ENCODE peak calls at places on chromosomes 5 and 9, in ten cellular contexts. X, E, K, L, Q, P, C, M, Y and T are unnamed samples. For H3K9me3, the result is how much of the 10 kb centered on the place peaks cover.

GRCh38 chr9:89394412-89394811 is 76.1 kb downstream of the SECISBP2 start:
- DNase-seq in X (no peak), E (no peak), K (no peak), L (no peak), Q (no peak), P (no peak), C (no peak), M (no peak), Y (no peak), T (no peak)

GRCh38 chr9:129656795-129657390 is 8.6 kb upstream of the PRRX2 start:
- DNase-seq in X (no peak), E (no peak), K (no peak), L (no peak), Q (no peak), P (no peak), C (no peak), M (no peak), Y (no peak), T (no peak)

GRCh38 chr5:55176176-55176818 is 3.3 kb upstream of the CDC20B start:
- DNase-seq in X (peak), E (peak), K (peak), L (no peak), Q (no peak), P (peak), C (peak), M (peak), Y (no peak), T (peak)

GRCh38 chr9:87007711-87008360 is 60.5 kb upstream of the GAS1 start:
- DNase-seq in X (no peak), E (no peak), K (no peak), L (no peak), Q (no peak), P (no peak), C (no peak), M (no peak), Y (no peak), T (no peak)

GRCh38 chr9:5630038-5630507 is 1.2 kb downstream of the RIC1 start:
- DNase-seq in X (no peak), E (peak), K (no peak), L (no peak), Q (no peak), P (peak), C (no peak), M (no peak), Y (no peak), T (no peak)

GRCh38 chr5:101306391-101307137 is 403.5 kb upstream of the ST8SIA4 start:
- DNase-seq in X (no peak), E (no peak), K (no peak), L (no peak), Q (no peak), P (no peak), C (no peak), M (no peak), Y (no peak), T (no peak)

GRCh38 chr5:103435136-103435914 is 127.3 kb downstream of the NUDT12 start:
- DNase-seq in X (no peak), E (no peak), K (no peak), L (no peak), Q (no peak), P (no peak), C (no peak), M (no peak), Y (no peak), T (no peak)

GRCh38 chr5:16726538-16726946 is 109.7 kb upstream of the RETREG1 start:
- DNase-seq in X (no peak), E (no peak), K (no peak), L (no peak), Q (no peak), P (peak), C (no peak), M (no peak), Y (no peak), T (no peak)

GRCh38 chr5:179819296-179820126 is 1.2 kb upstream of the SQSTM1 start:
- DNase-seq in X (peak), E (peak), K (peak), L (no peak), Q (no peak), P (peak), C (peak), M (peak), Y (peak), T (peak)

GRCh38 chr5:15951550-15951949 is 228.0 kb downstream of the MARCHF11 start:
- DNase-seq in X (no peak), E (no peak), K (no peak), L (no peak), Q (no peak), P (no peak), C (no peak), M (no peak), Y (no peak), T (no peak)

GRCh38 chr5:66661149-66661548 is 65.0 kb downstream of the MAST4 start:
- DNase-seq in X (peak), E (no peak), K (no peak), L (no peak), Q (no peak), P (no peak), C (no peak), M (no peak), Y (peak), T (no peak)

GRCh38 chr5:59037453-59038168 is 454.7 kb downstream of the RAB3C start:
- DNase-seq in X (no peak), E (no peak), K (no peak), L (no peak), Q (no peak), P (no peak), C (no peak), M (no peak), Y (no peak), T (no peak)

GRCh38 chr9:109717342-109717741 is 62.7 kb upstream of the PALM2AKAP2 start:
- DNase-seq in X (no peak), E (no peak), K (no peak), L (no peak), Q (no peak), P (no peak), C (no peak), M (no peak), Y (no peak), T (no peak)

GRCh38 chr5:6105350-6105749 is 273.0 kb downstream of the MED10 start:
- DNase-seq in X (no peak), E (no peak), K (no peak), L (no peak), Q (no peak), P (no peak), C (no peak), M (no peak), Y (no peak), T (no peak)

GRCh38 chr9:10875752-10876151 is 262.9 kb upstream of the PTPRD start:
- DNase-seq in X (no peak), E (no peak), K (no peak), L (no peak), Q (no peak), P (no peak), C (no peak), M (no peak), Y (no peak), T (no peak)

GRCh38 chr9:118721923-118722322 is 647.3 kb downstream of the BRINP1 start:
- DNase-seq in X (no peak), E (no peak), K (no peak), L (no peak), Q (no peak), P (no peak), C (no peak), M (no peak), Y (no peak), T (no peak)

GRCh38 chr5:137328418-137328937 is 170.6 kb downstream of the SPOCK1 start:
- DNase-seq in X (no peak), E (no peak), K (no peak), L (no peak), Q (no peak), P (no peak), C (no peak), M (no peak), Y (no peak), T (no peak)

GRCh38 chr9:96686638-96687335 is 31.7 kb upstream of the PRXL2C start:
- DNase-seq in X (peak), E (no peak), K (no peak), L (peak), Q (peak), P (no peak), C (peak), M (peak), Y (peak), T (peak)

GRCh38 chr5:176548967-176549444 is at the start of gene CDHR2:
- DNase-seq in X (no peak), E (no peak), K (no peak), L (no peak), Q (no peak), P (no peak), C (peak), M (no peak), Y (no peak), T (no peak)

GRCh38 chr5:168656633-168657032 is 77.5 kb upstream of the PANK3 start:
- DNase-seq in X (no peak), E (no peak), K (no peak), L (no peak), Q (no peak), P (no peak), C (peak), M (no peak), Y (no peak), T (no peak)

GRCh38 chr9:79581794-79582193 is 10.0 kb downstream of the TLE4 start:
- DNase-seq in X (no peak), E (peak), K (no peak), L (no peak), Q (no peak), P (no peak), C (peak), M (no peak), Y (no peak), T (peak)

GRCh38 chr5:113606298-113607134 is 93.0 kb downstream of the YTHDC2 start:
- DNase-seq in X (peak), E (peak), K (peak), L (no peak), Q (peak), P (peak), C (peak), M (peak), Y (no peak), T (peak)

GRCh38 chr5:164597293-164597900 is 1092.0 kb downstream of the MAT2B start:
- DNase-seq in X (no peak), E (peak), K (peak), L (no peak), Q (no peak), P (peak), C (peak), M (no peak), Y (no peak), T (no peak)

GRCh38 chr5:8633706-8634105 is 764.8 kb downstream of the MTRR start:
- DNase-seq in X (no peak), E (no peak), K (no peak), L (no peak), Q (no peak), P (no peak), C (no peak), M (no peak), Y (no peak), T (no peak)

GRCh38 chr9:126701820-126702500 is 88.2 kb downstream of the LMX1B start:
- DNase-seq in X (no peak), E (no peak), K (peak), L (no peak), Q (no peak), P (no peak), C (peak), M (peak), Y (peak), T (no peak)

GRCh38 chr5:41193462-41194166 is 19.7 kb downstream of the C6 start:
- DNase-seq in X (peak), E (no peak), K (no peak), L (peak), Q (no peak), P (no peak), C (no peak), M (no peak), Y (peak), T (no peak)

GRCh38 chr5:64763948-64764503 is 4.5 kb downstream of the SREK1IP1 start:
- DNase-seq in X (no peak), E (no peak), K (no peak), L (no peak), Q (no peak), P (no peak), C (no peak), M (no peak), Y (no peak), T (no peak)

GRCh38 chr9:101620452-101620851 is 25.7 kb upstream of the PPP3R2 start:
- DNase-seq in X (no peak), E (no peak), K (no peak), L (no peak), Q (no peak), P (no peak), C (no peak), M (no peak), Y (no peak), T (no peak)

GRCh38 chr5:140372971-140373487 is 13.0 kb downstream of the SLC4A9 start:
- DNase-seq in X (peak), E (peak), K (peak), L (no peak), Q (no peak), P (peak), C (peak), M (peak), Y (peak), T (peak)

GRCh38 chr5:169300468-169301385 is at the start of gene SLIT3:
- DNase-seq in X (peak), E (no peak), K (no peak), L (no peak), Q (no peak), P (no peak), C (peak), M (peak), Y (peak), T (no peak)

DNA sequence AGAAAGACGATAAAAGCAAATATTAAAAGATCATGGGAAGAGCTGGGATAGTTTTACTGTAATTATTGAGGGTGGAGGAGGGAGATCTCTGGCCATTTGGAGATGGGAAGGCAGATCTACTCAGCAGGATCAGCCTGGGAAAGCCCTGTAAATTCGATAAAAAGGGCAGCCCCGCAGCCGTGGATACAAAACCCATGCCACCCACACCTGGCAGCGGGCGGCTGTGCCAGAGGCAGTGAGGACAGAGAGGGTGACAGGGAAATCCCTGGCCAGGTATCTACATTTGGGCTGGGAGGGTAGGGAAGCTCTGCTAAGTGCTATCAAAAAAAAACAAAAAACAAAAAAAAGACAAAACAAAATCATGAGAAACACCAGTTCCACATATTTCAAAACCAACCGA is 379.2 kb upstream of the IRX1 start:
- DNase-seq in X (no peak), E (no peak), K (no peak), L (no peak), Q (no peak), P (no peak), C (no peak), M (no peak), Y (no peak), T (no peak)
- H3K9me3 ChIP-seq in X (under half), E (under half), K (under half), L (under half), Q (under half), P (under half), C (under half), M (under half), Y (under half), T (under half)

GRCh38 chr9:92980085-92980745 is 32.9 kb downstream of the FGD3 start:
- DNase-seq in X (no peak), E (no peak), K (no peak), L (no peak), Q (no peak), P (peak), C (no peak), M (no peak), Y (no peak), T (no peak)

GRCh38 chr9:92986175-92987110 is 39.1 kb downstream of the FGD3 start:
- DNase-seq in X (peak), E (peak), K (peak), L (no peak), Q (no peak), P (peak), C (no peak), M (no peak), Y (no peak), T (no peak)

GRCh38 chr9:92982130-92982529 is 34.8 kb downstream of the FGD3 start:
- DNase-seq in X (no peak), E (no peak), K (no peak), L (no peak), Q (no peak), P (no peak), C (no peak), M (no peak), Y (no peak), T (no peak)

GRCh38 chr9:92984976-92985375 is 37.7 kb downstream of the FGD3 start:
- DNase-seq in X (no peak), E (no peak), K (no peak), L (no peak), Q (no peak), P (no peak), C (no peak), M (no peak), Y (no peak), T (no peak)

GRCh38 chr9:92983984-92984589 is 36.8 kb downstream of the FGD3 start:
- DNase-seq in X (no peak), E (peak), K (peak), L (no peak), Q (no peak), P (no peak), C (peak), M (no peak), Y (no peak), T (no peak)
- H3K9me3 ChIP-seq in X (under half), E (under half), K (under half), L (under half), Q (under half), P (under half), C (half or more), M (under half), Y (under half), T (under half)

DNA sequence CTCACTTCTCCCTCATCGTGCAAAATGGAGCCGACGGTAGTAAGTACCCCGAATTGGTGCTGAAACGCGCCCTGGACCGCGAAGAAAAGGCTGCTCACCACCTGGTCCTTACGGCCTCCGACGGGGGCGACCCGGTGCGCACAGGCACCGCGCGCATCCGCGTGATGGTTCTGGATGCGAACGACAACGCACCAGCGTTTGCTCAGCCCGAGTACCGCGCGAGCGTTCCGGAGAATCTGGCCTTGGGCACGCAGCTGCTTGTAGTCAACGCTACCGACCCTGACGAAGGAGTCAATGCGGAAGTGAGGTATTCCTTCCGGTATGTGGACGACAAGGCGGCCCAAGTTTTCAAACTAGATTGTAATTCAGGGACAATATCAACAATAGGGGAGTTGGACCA is 979 bp downstream of the PCDHGA12 start:
- DNase-seq in X (no peak), E (no peak), K (no peak), L (no peak), Q (no peak), P (no peak), C (no peak), M (no peak), Y (no peak), T (no peak)
- H3K9me3 ChIP-seq in X (half or more), E (under half), K (under half), L (half or more), Q (under half), P (under half), C (half or more), M (under half), Y (half or more), T (under half)

GRCh38 chr5:2610986-2611385 is 140.5 kb downstream of the IRX2 start:
- DNase-seq in X (no peak), E (no peak), K (no peak), L (no peak), Q (no peak), P (no peak), C (no peak), M (no peak), Y (no peak), T (no peak)
- H3K9me3 ChIP-seq in X (under half), E (under half), K (under half), L (under half), Q (under half), P (under half), C (under half), M (under half), Y (under half), T (under half)